ENCODE peak calls at places on chromosome 13, in four cellular contexts. One of them, this sample, is unnamed.
A peak's percentile ranks its signal among the peaks of the same experiment; 100 is the strongest.

GRCh38 chr13:97255515-97255999 is 33.4 kb downstream of the MBNL2 start:
- DNase-seq in adrenal gland: no peak
- DNase-seq in tibial artery: no peak
- DNase-seq in stomach: no peak
- DNase-seq in this sample: no peak

GRCh38 chr13:104984296-104984818 is 1551.1 kb downstream of the EFNB2 start:
- DNase-seq in adrenal gland: peak; percentile 25
- DNase-seq in tibial artery: no peak
- DNase-seq in stomach: peak; percentile 39
- DNase-seq in this sample: peak; percentile 49

GRCh38 chr13:73268306-73268705 is 209.5 kb downstream of the KLF5 start:
- DNase-seq in adrenal gland: no peak
- DNase-seq in tibial artery: no peak
- DNase-seq in stomach: no peak
- DNase-seq in this sample: no peak

GRCh38 chr13:30829145-30829544 is 76.9 kb upstream of the MEDAG start:
- DNase-seq in adrenal gland: no peak
- DNase-seq in tibial artery: no peak
- DNase-seq in stomach: no peak
- DNase-seq in this sample: no peak

GRCh38 chr13:42101821-42102580 is 53.6 kb downstream of the DGKH start:
- DNase-seq in adrenal gland: peak; percentile 14
- DNase-seq in tibial artery: no peak
- DNase-seq in stomach: no peak
- DNase-seq in this sample: peak; percentile 20

GRCh38 chr13:102978168-102978567 is 88.0 kb downstream of the SLC10A2 start:
- DNase-seq in adrenal gland: no peak
- DNase-seq in tibial artery: no peak
- DNase-seq in stomach: no peak
- DNase-seq in this sample: no peak

GRCh38 chr13:98722958-98723357 is 29.5 kb downstream of the SLC15A1 start:
- DNase-seq in adrenal gland: no peak
- DNase-seq in tibial artery: no peak
- DNase-seq in stomach: no peak
- DNase-seq in this sample: no peak

GRCh38 chr13:106433066-106433465 is 102.4 kb downstream of the EFNB2 start:
- DNase-seq in adrenal gland: no peak
- DNase-seq in tibial artery: no peak
- DNase-seq in stomach: no peak
- DNase-seq in this sample: no peak

GRCh38 chr13:94416454-94417080 is 62.9 kb downstream of the DCT start:
- DNase-seq in adrenal gland: no peak
- DNase-seq in tibial artery: no peak
- DNase-seq in stomach: no peak
- DNase-seq in this sample: no peak

GRCh38 chr13:30743319-30744055 is 8.1 kb downstream of the ALOX5AP start:
- DNase-seq in adrenal gland: peak; percentile 47
- DNase-seq in tibial artery: peak; percentile 82
- DNase-seq in stomach: peak; percentile 29
- DNase-seq in this sample: no peak

GRCh38 chr13:28652002-28652401 is 6.9 kb upstream of the POMP start:
- DNase-seq in adrenal gland: no peak
- DNase-seq in tibial artery: no peak
- DNase-seq in stomach: no peak
- DNase-seq in this sample: no peak

GRCh38 chr13:20401958-20402856 is 123.5 kb downstream of the CRYL1 start:
- DNase-seq in adrenal gland: no peak
- DNase-seq in tibial artery: no peak
- DNase-seq in stomach: peak; percentile 15
- DNase-seq in this sample: no peak

GRCh38 chr13:90105881-90106496 is 1241.5 kb upstream of the MIR17HG start:
- DNase-seq in adrenal gland: no peak
- DNase-seq in tibial artery: no peak
- DNase-seq in stomach: no peak
- DNase-seq in this sample: no peak

GRCh38 chr13:35499131-35500051 is 22.9 kb upstream of the MAB21L1 start:
- DNase-seq in adrenal gland: no peak
- DNase-seq in tibial artery: no peak
- DNase-seq in stomach: no peak
- DNase-seq in this sample: no peak

GRCh38 chr13:23715762-23716235 is 145.6 kb downstream of the TNFRSF19 start:
- DNase-seq in adrenal gland: no peak
- DNase-seq in tibial artery: no peak
- DNase-seq in stomach: peak; percentile 60
- DNase-seq in this sample: no peak

GRCh38 chr13:112532837-112533745 is 54.9 kb downstream of the TUBGCP3 start:
- DNase-seq in adrenal gland: no peak
- DNase-seq in tibial artery: no peak
- DNase-seq in stomach: no peak
- DNase-seq in this sample: no peak

GRCh38 chr13:76791290-76791664 is 94.9 kb downstream of the KCTD12 start:
- DNase-seq in adrenal gland: no peak
- DNase-seq in tibial artery: no peak
- DNase-seq in stomach: no peak
- DNase-seq in this sample: peak; percentile 15

GRCh38 chr13:74289861-74290260 is 155.7 kb upstream of the KLF12 start:
- DNase-seq in adrenal gland: no peak
- DNase-seq in tibial artery: no peak
- DNase-seq in stomach: no peak
- DNase-seq in this sample: no peak

GRCh38 chr13:97223711-97224461 is 1.8 kb downstream of the MBNL2 start:
- DNase-seq in adrenal gland: peak; percentile 78
- DNase-seq in tibial artery: peak; percentile 77
- DNase-seq in stomach: peak; percentile 42
- DNase-seq in this sample: peak; percentile 29

GRCh38 chr13:92974905-92975429 is 251.6 kb upstream of the GPC6 start:
- DNase-seq in adrenal gland: no peak
- DNase-seq in tibial artery: no peak
- DNase-seq in stomach: no peak
- DNase-seq in this sample: no peak
- H3K4me1 ChIP-seq in adrenal gland: no peaks in the 10 kb centered on the region
- H3K4me1 ChIP-seq in tibial artery: no peaks in the 10 kb centered on the region
- H3K4me1 ChIP-seq in stomach: no peaks in the 10 kb centered on the region
- H3K4me1 ChIP-seq in this sample: no peaks in the 10 kb centered on the region

GRCh38 chr13:27304099-27304498 is 33.5 kb downstream of the RASL11A start:
- DNase-seq in adrenal gland: no peak
- DNase-seq in tibial artery: no peak
- DNase-seq in stomach: no peak
- DNase-seq in this sample: no peak

GRCh38 chr13:27306364-27306763 is 35.7 kb downstream of the RASL11A start:
- DNase-seq in adrenal gland: no peak
- DNase-seq in tibial artery: no peak
- DNase-seq in stomach: no peak
- DNase-seq in this sample: no peak

GRCh38 chr13:27304611-27305010 is 34.0 kb downstream of the RASL11A start:
- DNase-seq in adrenal gland: no peak
- DNase-seq in tibial artery: no peak
- DNase-seq in stomach: no peak
- DNase-seq in this sample: no peak

GRCh38 chr13:27300941-27301586 is 30.4 kb downstream of the RASL11A start:
- DNase-seq in adrenal gland: no peak
- DNase-seq in tibial artery: no peak
- DNase-seq in stomach: no peak
- DNase-seq in this sample: no peak

GRCh38 chr13:27302643-27303262 is 32.1 kb downstream of the RASL11A start:
- DNase-seq in adrenal gland: no peak
- DNase-seq in tibial artery: no peak
- DNase-seq in stomach: no peak
- DNase-seq in this sample: no peak
- H3K27ac ChIP-seq in adrenal gland: no peak overlapping the region
- H3K27ac ChIP-seq in tibial artery: no peak overlapping the region
- H3K27ac ChIP-seq in stomach: no peak overlapping the region
- H3K27ac ChIP-seq in this sample: no peak overlapping the region

DNA sequence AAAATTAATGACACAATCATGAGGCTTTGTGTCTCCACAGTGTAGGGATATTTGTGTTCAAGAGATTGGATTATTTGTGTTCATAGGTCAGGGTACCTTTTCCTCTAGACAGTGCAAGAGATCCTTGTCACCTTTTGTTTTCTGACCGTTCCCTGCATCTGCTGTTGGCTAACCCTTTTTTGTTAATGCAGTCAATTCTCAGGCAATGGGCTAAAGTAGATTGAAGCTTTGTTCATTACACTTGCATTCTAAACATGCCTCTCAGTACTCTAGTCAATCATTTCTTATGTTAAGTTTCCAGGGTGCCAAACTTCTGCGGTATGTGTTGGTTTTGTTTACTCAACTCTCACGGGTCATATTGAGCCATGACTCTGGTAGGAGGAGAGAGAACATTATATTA is 1.8 kb upstream of the MED4 start:
- DNase-seq in adrenal gland: no peak
- DNase-seq in tibial artery: no peak
- DNase-seq in stomach: no peak
- DNase-seq in this sample: no peak
- H3K4me1 ChIP-seq in adrenal gland: peaks cover 11% of the 10 kb centered on the region
- H3K4me1 ChIP-seq in tibial artery: peaks cover 24% of the 10 kb centered on the region
- H3K4me1 ChIP-seq in stomach: peaks cover 26% of the 10 kb centered on the region
- H3K4me1 ChIP-seq in this sample: peaks cover 32% of the 10 kb centered on the region

GRCh38 chr13:85108356-85108755 is 690.9 kb downstream of the SLITRK6 start:
- DNase-seq in adrenal gland: no peak
- DNase-seq in tibial artery: no peak
- DNase-seq in stomach: no peak
- DNase-seq in this sample: no peak
- H3K27ac ChIP-seq in adrenal gland: no peak overlapping the region
- H3K27ac ChIP-seq in tibial artery: no peak overlapping the region
- H3K27ac ChIP-seq in stomach: no peak overlapping the region
- H3K27ac ChIP-seq in this sample: no peak overlapping the region

DNA sequence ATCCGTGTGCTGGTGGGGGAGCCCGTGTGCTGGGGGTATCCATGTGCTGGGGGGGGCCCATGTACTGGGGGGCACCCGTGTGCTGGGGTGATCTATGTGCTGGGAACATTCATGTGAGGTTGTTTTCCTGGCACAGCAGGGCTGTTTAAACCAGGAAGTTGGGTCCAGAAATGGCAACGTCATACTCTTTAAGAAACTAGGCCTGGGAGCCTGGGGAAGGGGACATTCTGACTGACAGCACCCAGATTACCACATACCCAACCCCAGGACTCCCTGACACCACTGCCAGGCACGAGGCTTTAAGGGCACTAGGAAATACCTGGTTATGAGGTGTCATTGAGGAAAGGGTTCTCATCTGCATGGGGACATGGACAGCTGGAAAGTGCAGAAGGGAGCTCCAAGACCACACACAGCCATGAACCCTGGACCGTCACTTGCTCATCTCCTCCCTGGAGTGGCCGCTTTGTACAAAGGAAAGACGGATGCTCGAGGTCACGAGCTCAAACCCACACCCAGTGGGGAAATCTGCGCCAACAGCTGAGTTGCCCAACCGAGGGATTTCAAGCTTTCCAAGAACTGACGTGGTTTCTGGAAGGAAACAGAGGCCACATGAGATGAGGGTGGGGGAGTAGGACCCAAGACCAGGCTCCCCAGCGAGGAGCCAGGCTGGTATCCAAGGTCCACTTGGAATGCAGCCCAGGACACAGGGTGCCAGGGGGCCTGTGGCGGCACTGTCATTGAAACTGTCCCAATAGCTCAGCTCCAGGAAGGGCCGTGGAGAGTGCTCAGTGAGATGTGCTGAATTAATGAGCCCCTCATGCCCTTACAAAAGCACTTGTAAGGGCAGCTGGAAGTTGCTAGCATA is 40.9 kb downstream of the RAB20 start:
- DNase-seq in adrenal gland: peak; percentile 94
- DNase-seq in tibial artery: peak; percentile 97
- DNase-seq in stomach: peak; percentile 68
- DNase-seq in this sample: peak; percentile 73
- H3K4me1 ChIP-seq in adrenal gland: peaks cover 30% of the 10 kb centered on the region
- H3K4me1 ChIP-seq in tibial artery: peaks cover 72% of the 10 kb centered on the region
- H3K4me1 ChIP-seq in stomach: peaks cover 61% of the 10 kb centered on the region
- H3K4me1 ChIP-seq in this sample: peaks cover 54% of the 10 kb centered on the region

GRCh38 chr13:101306773-101307172 is 109.5 kb downstream of the NALCN start:
- DNase-seq in adrenal gland: no peak
- DNase-seq in tibial artery: no peak
- DNase-seq in stomach: no peak
- DNase-seq in this sample: no peak
- H3K27ac ChIP-seq in adrenal gland: no peak overlapping the region
- H3K27ac ChIP-seq in tibial artery: peak overlapping the region; percentile 72
- H3K27ac ChIP-seq in stomach: no peak overlapping the region
- H3K27ac ChIP-seq in this sample: no peak overlapping the region

GRCh38 chr13:34155931-34156607 is 338.1 kb downstream of the RFC3 start:
- DNase-seq in adrenal gland: peak; percentile 51
- DNase-seq in tibial artery: no peak
- DNase-seq in stomach: no peak
- DNase-seq in this sample: no peak

GRCh38 chr13:34151885-34152284 is 333.9 kb downstream of the RFC3 start:
- DNase-seq in adrenal gland: no peak
- DNase-seq in tibial artery: no peak
- DNase-seq in stomach: no peak
- DNase-seq in this sample: no peak

GRCh38 chr13:34153428-34154180 is 335.7 kb downstream of the RFC3 start:
- DNase-seq in adrenal gland: no peak
- DNase-seq in tibial artery: no peak
- DNase-seq in stomach: peak; percentile 35
- DNase-seq in this sample: no peak

GRCh38 chr13:34152409-34152808 is 334.5 kb downstream of the RFC3 start:
- DNase-seq in adrenal gland: no peak
- DNase-seq in tibial artery: no peak
- DNase-seq in stomach: no peak
- DNase-seq in this sample: no peak

GRCh38 chr13:34152996-34153395 is 335.0 kb downstream of the RFC3 start:
- DNase-seq in adrenal gland: no peak
- DNase-seq in tibial artery: no peak
- DNase-seq in stomach: no peak
- DNase-seq in this sample: no peak
- H3K4me1 ChIP-seq in adrenal gland: peaks cover 11% of the 10 kb centered on the region
- H3K4me1 ChIP-seq in tibial artery: peaks cover 21% of the 10 kb centered on the region
- H3K4me1 ChIP-seq in stomach: peaks cover 14% of the 10 kb centered on the region
- H3K4me1 ChIP-seq in this sample: peaks cover 20% of the 10 kb centered on the region

DNA sequence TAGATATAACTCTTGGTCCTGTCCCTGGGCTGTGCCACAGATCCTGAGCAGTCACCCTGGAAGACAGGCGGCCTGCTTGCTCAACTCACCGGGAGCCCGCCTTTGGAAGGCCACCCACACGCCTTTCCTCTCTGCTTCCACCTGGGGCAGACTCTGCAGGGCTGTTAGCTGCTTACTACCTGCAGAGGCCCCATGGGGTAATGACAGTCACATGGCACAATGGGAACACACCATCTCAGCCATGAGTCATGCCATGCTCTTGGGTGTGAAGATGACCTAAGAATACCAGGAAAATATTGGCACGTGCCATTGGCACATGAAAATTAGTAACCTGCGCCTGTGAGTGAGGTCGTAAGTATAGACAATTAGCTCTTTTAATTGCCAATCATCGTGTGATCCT is 108.6 kb downstream of the COL4A2 start:
- DNase-seq in adrenal gland: peak; percentile 39
- DNase-seq in tibial artery: no peak
- DNase-seq in stomach: no peak
- DNase-seq in this sample: no peak
- H3K27ac ChIP-seq in adrenal gland: no peak overlapping the region
- H3K27ac ChIP-seq in tibial artery: peak overlapping the region; percentile 85
- H3K27ac ChIP-seq in stomach: peak overlapping the region; percentile 69
- H3K27ac ChIP-seq in this sample: peak overlapping the region; percentile 88

This sample was measured in left ventricle myocardium inferior.